ENCODE peak calls at places on chromosomes 3 and 15, in four cellular contexts. S is stimulated activated CD8-positive, alpha-beta memory T cell treated with anti-CD3 and anti-CD28 coated beads, Interleukin-15, amount 100 ng/mL, for 24 hours; O is activated gamma-delta T cell treated with Interleukin-2 at 50 U/mL for 16 hours; F is AG08395. W is an unnamed sample.

GRCh38 chr3:128385080-128385832 is 81.4 kb downstream of the DNAJB8 start:
- DNase-seq in S (no peak), F (peak; percentile 71), O (no peak), W (peak; percentile 64)

GRCh38 chr3:7144696-7145308 is 283.9 kb downstream of the GRM7 start:
- DNase-seq in F (no peak), S (no peak), O (no peak), W (no peak)

GRCh38 chr15:23687143-23687470 is at the start of gene NDN:
- DNase-seq in F (peak; percentile 69), S (no peak), O (no peak), W (peak; percentile 26)

GRCh38 chr3:184380627-184381260 is 890 bp downstream of the CHRD start:
- DNase-seq in F (no peak), O (no peak), S (no peak), W (no peak)

GRCh38 chr3:174907628-174908407 is 48.7 kb downstream of the NAALADL2 start:
- DNase-seq in O (no peak), F (no peak), S (no peak), W (no peak)

GRCh38 chr15:88906551-88906950 is 6.6 kb downstream of the MFGE8 start:
- DNase-seq in S (no peak), F (no peak), O (no peak), W (no peak)

GRCh38 chr3:36480916-36481648 is 100.8 kb downstream of the STAC start:
- DNase-seq in F (peak; percentile 85), S (no peak), O (no peak), W (peak; percentile 50)

GRCh38 chr3:42730706-42731420 is 28.3 kb upstream of the HHATL start:
- DNase-seq in O (no peak), S (no peak), F (no peak), W (no peak)

GRCh38 chr3:188278717-188279324 is 124.9 kb downstream of the LPP start:
- DNase-seq in O (no peak), F (no peak), S (no peak), W (no peak)